ENCODE peak calls at places on chromosomes 16 and 17, in seven cellular contexts. One of them, this sample, is unnamed.

GRCh38 chr16:35689764-35690163 is 2230.4 kb downstream of the TP53TG3F start:
- DNase-seq in H54: no peak
- DNase-seq in left kidney: no peak
- DNase-seq in coronary artery: peak; percentile 26
- DNase-seq in activated CD4-positive, alpha-beta T cell treated with anti-CD3 and anti-CD28 coated beads, Interleukin-2, amount 10 ng/mL, durations not matched to agents 7 days and 5 days: no peak
- DNase-seq in memory B cell: no peak
- DNase-seq in fibroblast of the conjunctiva: no peak
- DNase-seq in this sample: no peak

GRCh38 chr16:97822-98221 is 19.8 kb downstream of the MPG start:
- DNase-seq in left kidney: no peak
- DNase-seq in memory B cell: no peak
- DNase-seq in H54: peak; percentile 87
- DNase-seq in activated CD4-positive, alpha-beta T cell treated with anti-CD3 and anti-CD28 coated beads, Interleukin-2, amount 10 ng/mL, durations not matched to agents 7 days and 5 days: no peak
- DNase-seq in fibroblast of the conjunctiva: no peak
- DNase-seq in coronary artery: no peak
- DNase-seq in this sample: no peak

GRCh38 chr16:67648088-67648763 is 3.3 kb downstream of the CARMIL2 start:
- DNase-seq in fibroblast of the conjunctiva: no peak
- DNase-seq in coronary artery: no peak
- DNase-seq in left kidney: peak; percentile 41
- DNase-seq in activated CD4-positive, alpha-beta T cell treated with anti-CD3 and anti-CD28 coated beads, Interleukin-2, amount 10 ng/mL, durations not matched to agents 7 days and 5 days: no peak
- DNase-seq in H54: no peak
- DNase-seq in memory B cell: no peak
- DNase-seq in this sample: no peak

GRCh38 chr17:80082403-80083135 is 18.8 kb upstream of the GAA start:
- DNase-seq in fibroblast of the conjunctiva: peak; percentile 77
- DNase-seq in coronary artery: no peak
- DNase-seq in activated CD4-positive, alpha-beta T cell treated with anti-CD3 and anti-CD28 coated beads, Interleukin-2, amount 10 ng/mL, durations not matched to agents 7 days and 5 days: peak; percentile 72
- DNase-seq in left kidney: peak; percentile 89
- DNase-seq in H54: peak; percentile 74
- DNase-seq in memory B cell: peak; percentile 54
- DNase-seq in this sample: peak; percentile 81

GRCh38 chr17:63997341-63998048 is 656 bp upstream of the PRR29 start:
- DNase-seq in H54: no peak
- DNase-seq in coronary artery: no peak
- DNase-seq in memory B cell: no peak
- DNase-seq in left kidney: peak; percentile 48
- DNase-seq in activated CD4-positive, alpha-beta T cell treated with anti-CD3 and anti-CD28 coated beads, Interleukin-2, amount 10 ng/mL, durations not matched to agents 7 days and 5 days: no peak
- DNase-seq in fibroblast of the conjunctiva: no peak
- DNase-seq in this sample: peak; percentile 54

GRCh38 chr16:71414038-71414437 is 27.8 kb downstream of the TLE7 start:
- DNase-seq in H54: no peak
- DNase-seq in memory B cell: no peak
- DNase-seq in fibroblast of the conjunctiva: no peak
- DNase-seq in coronary artery: no peak
- DNase-seq in left kidney: no peak
- DNase-seq in activated CD4-positive, alpha-beta T cell treated with anti-CD3 and anti-CD28 coated beads, Interleukin-2, amount 10 ng/mL, durations not matched to agents 7 days and 5 days: no peak
- DNase-seq in this sample: no peak

GRCh38 chr17:13750783-13751484 is 149.2 kb upstream of the HS3ST3A1 start:
- DNase-seq in fibroblast of the conjunctiva: no peak
- DNase-seq in H54: peak; percentile 20
- DNase-seq in activated CD4-positive, alpha-beta T cell treated with anti-CD3 and anti-CD28 coated beads, Interleukin-2, amount 10 ng/mL, durations not matched to agents 7 days and 5 days: no peak
- DNase-seq in coronary artery: no peak
- DNase-seq in memory B cell: no peak
- DNase-seq in left kidney: peak; percentile 36
- DNase-seq in this sample: peak; percentile 96

GRCh38 chr16:986925-987581 is 5.5 kb downstream of the SOX8 start:
- DNase-seq in left kidney: peak; percentile 38
- DNase-seq in coronary artery: no peak
- DNase-seq in fibroblast of the conjunctiva: no peak
- DNase-seq in memory B cell: no peak
- DNase-seq in activated CD4-positive, alpha-beta T cell treated with anti-CD3 and anti-CD28 coated beads, Interleukin-2, amount 10 ng/mL, durations not matched to agents 7 days and 5 days: no peak
- DNase-seq in H54: no peak
- DNase-seq in this sample: no peak

GRCh38 chr16:10616744-10617640 is 36.6 kb upstream of the EMP2 start:
- DNase-seq in left kidney: peak; percentile 72
- DNase-seq in H54: peak; percentile 69
- DNase-seq in coronary artery: no peak
- DNase-seq in fibroblast of the conjunctiva: peak; percentile 16
- DNase-seq in memory B cell: no peak
- DNase-seq in activated CD4-positive, alpha-beta T cell treated with anti-CD3 and anti-CD28 coated beads, Interleukin-2, amount 10 ng/mL, durations not matched to agents 7 days and 5 days: no peak
- DNase-seq in this sample: peak; percentile 70

GRCh38 chr17:7249219-7249618 is 2.3 kb downstream of the CTDNEP1 start:
- DNase-seq in coronary artery: no peak
- DNase-seq in left kidney: no peak
- DNase-seq in fibroblast of the conjunctiva: no peak
- DNase-seq in H54: no peak
- DNase-seq in memory B cell: no peak
- DNase-seq in activated CD4-positive, alpha-beta T cell treated with anti-CD3 and anti-CD28 coated beads, Interleukin-2, amount 10 ng/mL, durations not matched to agents 7 days and 5 days: no peak
- DNase-seq in this sample: no peak

GRCh38 chr17:2402517-2402916 is 1.7 kb upstream of the MNT start:
- DNase-seq in activated CD4-positive, alpha-beta T cell treated with anti-CD3 and anti-CD28 coated beads, Interleukin-2, amount 10 ng/mL, durations not matched to agents 7 days and 5 days: no peak
- DNase-seq in H54: no peak
- DNase-seq in fibroblast of the conjunctiva: no peak
- DNase-seq in coronary artery: no peak
- DNase-seq in memory B cell: no peak
- DNase-seq in left kidney: no peak
- DNase-seq in this sample: no peak

GRCh38 chr17:80071116-80071980 is 30.0 kb upstream of the GAA start:
- DNase-seq in H54: peak; percentile 34
- DNase-seq in memory B cell: no peak
- DNase-seq in left kidney: no peak
- DNase-seq in fibroblast of the conjunctiva: no peak
- DNase-seq in activated CD4-positive, alpha-beta T cell treated with anti-CD3 and anti-CD28 coated beads, Interleukin-2, amount 10 ng/mL, durations not matched to agents 7 days and 5 days: no peak
- DNase-seq in coronary artery: peak; percentile 88
- DNase-seq in this sample: no peak

GRCh38 chr17:77465358-77466041 is 324.7 kb downstream of the SEC14L1 start:
- DNase-seq in memory B cell: peak; percentile 82
- DNase-seq in coronary artery: no peak
- DNase-seq in activated CD4-positive, alpha-beta T cell treated with anti-CD3 and anti-CD28 coated beads, Interleukin-2, amount 10 ng/mL, durations not matched to agents 7 days and 5 days: peak; percentile 90
- DNase-seq in H54: peak; percentile 85
- DNase-seq in fibroblast of the conjunctiva: no peak
- DNase-seq in left kidney: peak; percentile 74
- DNase-seq in this sample: peak; percentile 82

GRCh38 chr17:77523562-77523961 is 382.8 kb downstream of the SEC14L1 start:
- DNase-seq in fibroblast of the conjunctiva: no peak
- DNase-seq in activated CD4-positive, alpha-beta T cell treated with anti-CD3 and anti-CD28 coated beads, Interleukin-2, amount 10 ng/mL, durations not matched to agents 7 days and 5 days: no peak
- DNase-seq in coronary artery: peak; percentile 21
- DNase-seq in memory B cell: no peak
- DNase-seq in H54: no peak
- DNase-seq in left kidney: no peak
- DNase-seq in this sample: no peak

GRCh38 chr17:34998205-34998604 is 17.9 kb downstream of the LIG3 start:
- DNase-seq in memory B cell: peak; percentile 73
- DNase-seq in fibroblast of the conjunctiva: peak; percentile 50
- DNase-seq in coronary artery: no peak
- DNase-seq in H54: peak; percentile 85
- DNase-seq in left kidney: peak; percentile 75
- DNase-seq in activated CD4-positive, alpha-beta T cell treated with anti-CD3 and anti-CD28 coated beads, Interleukin-2, amount 10 ng/mL, durations not matched to agents 7 days and 5 days: peak; percentile 84
- DNase-seq in this sample: peak; percentile 83

GRCh38 chr17:9934354-9934753 is 29.3 kb upstream of the RCVRN start:
- DNase-seq in memory B cell: no peak
- DNase-seq in coronary artery: no peak
- DNase-seq in H54: no peak
- DNase-seq in left kidney: peak; percentile 45
- DNase-seq in fibroblast of the conjunctiva: no peak
- DNase-seq in activated CD4-positive, alpha-beta T cell treated with anti-CD3 and anti-CD28 coated beads, Interleukin-2, amount 10 ng/mL, durations not matched to agents 7 days and 5 days: no peak
- DNase-seq in this sample: no peak

GRCh38 chr17:51731941-51732722 is 426.4 kb downstream of the CA10 start:
- DNase-seq in fibroblast of the conjunctiva: no peak
- DNase-seq in H54: no peak
- DNase-seq in memory B cell: no peak
- DNase-seq in coronary artery: no peak
- DNase-seq in activated CD4-positive, alpha-beta T cell treated with anti-CD3 and anti-CD28 coated beads, Interleukin-2, amount 10 ng/mL, durations not matched to agents 7 days and 5 days: no peak
- DNase-seq in left kidney: no peak
- DNase-seq in this sample: peak; percentile 90

GRCh38 chr17:3984719-3985444 is 20.6 kb upstream of the ATP2A3 start:
- DNase-seq in activated CD4-positive, alpha-beta T cell treated with anti-CD3 and anti-CD28 coated beads, Interleukin-2, amount 10 ng/mL, durations not matched to agents 7 days and 5 days: no peak
- DNase-seq in coronary artery: peak; percentile 46
- DNase-seq in fibroblast of the conjunctiva: no peak
- DNase-seq in left kidney: no peak
- DNase-seq in memory B cell: no peak
- DNase-seq in H54: no peak
- DNase-seq in this sample: no peak

GRCh38 chr16:27448531-27449433 is 46.8 kb downstream of the IL21R start:
- DNase-seq in fibroblast of the conjunctiva: no peak
- DNase-seq in memory B cell: no peak
- DNase-seq in left kidney: peak; percentile 62
- DNase-seq in H54: no peak
- DNase-seq in coronary artery: no peak
- DNase-seq in activated CD4-positive, alpha-beta T cell treated with anti-CD3 and anti-CD28 coated beads, Interleukin-2, amount 10 ng/mL, durations not matched to agents 7 days and 5 days: no peak
- DNase-seq in this sample: no peak

GRCh38 chr16:47049901-47050583 is 76.6 kb upstream of the DNAJA2 start:
- DNase-seq in activated CD4-positive, alpha-beta T cell treated with anti-CD3 and anti-CD28 coated beads, Interleukin-2, amount 10 ng/mL, durations not matched to agents 7 days and 5 days: no peak
- DNase-seq in memory B cell: no peak
- DNase-seq in coronary artery: no peak
- DNase-seq in H54: no peak
- DNase-seq in left kidney: no peak
- DNase-seq in fibroblast of the conjunctiva: no peak
- DNase-seq in this sample: no peak

GRCh38 chr17:77529328-77529650 is 388.5 kb downstream of the SEC14L1 start:
- DNase-seq in fibroblast of the conjunctiva: no peak
- DNase-seq in left kidney: no peak
- DNase-seq in memory B cell: no peak
- DNase-seq in coronary artery: peak; percentile 47
- DNase-seq in activated CD4-positive, alpha-beta T cell treated with anti-CD3 and anti-CD28 coated beads, Interleukin-2, amount 10 ng/mL, durations not matched to agents 7 days and 5 days: no peak
- DNase-seq in H54: no peak
- DNase-seq in this sample: no peak